ENCODE peak calls at places on chromosomes 16 and 17, in five cellular contexts. K, I, N, F and A are unnamed samples.

GRCh38 chr16:62665269-62665668 is 629.0 kb upstream of the CDH8 start:
- DNase-seq in K (no peak), I (no peak), N (no peak), F (no peak), A (no peak)

GRCh38 chr17:37131064-37131463 is 182.3 kb downstream of the AATF start:
- DNase-seq in K (no peak), I (no peak), N (no peak), F (no peak), A (no peak)

GRCh38 chr17:2190014-2190413 is 113.6 kb downstream of the SMG6 start:
- DNase-seq in K (no peak), I (no peak), N (no peak), F (no peak), A (no peak)

GRCh38 chr16:55643161-55643970 is 12.4 kb upstream of the SLC6A2 start:
- DNase-seq in K (no peak), I (no peak), N (peak; percentile 55), F (no peak), A (no peak)

GRCh38 chr16:81261049-81261648 is 22.7 kb downstream of the BCO1 start:
- DNase-seq in K (no peak), I (no peak), N (no peak), F (no peak), A (peak; percentile 49)

GRCh38 chr16:3182608-3183444 is 5.2 kb upstream of the OR1F1 start:
- DNase-seq in K (no peak), I (no peak), N (no peak), F (peak; percentile 23), A (peak; percentile 48)

GRCh38 chr16:85349413-85350145 is 237.3 kb upstream of the CIBAR2 start:
- DNase-seq in K (no peak), I (no peak), N (peak; percentile 64), F (no peak), A (no peak)

GRCh38 chr16:72805486-72805885 is 242.4 kb downstream of the ZFHX3 start:
- DNase-seq in K (no peak), I (no peak), N (no peak), F (no peak), A (no peak)